ENCODE peak calls at places on chromosome 21, in seven cellular contexts. One of them, this sample, is unnamed.

GRCh38 chr21:34795152-34796141 is 126.7 kb downstream of the CLIC6 start:
- DNase-seq in endodermal cell: no peak
- DNase-seq in prostate gland: peak; percentile 74
- DNase-seq in endothelial cell of umbilical vein: peak; percentile 10
- DNase-seq in pancreas: peak; percentile 22
- DNase-seq in psoas muscle: peak; percentile 62
- DNase-seq in heart right ventricle: no peak
- DNase-seq in this sample: no peak

GRCh38 chr21:43938751-43939442 is 73.2 kb upstream of the TRAPPC10 start:
- DNase-seq in endothelial cell of umbilical vein: peak; percentile 68
- DNase-seq in pancreas: peak; percentile 68
- DNase-seq in heart right ventricle: peak; percentile 78
- DNase-seq in psoas muscle: peak; percentile 86
- DNase-seq in prostate gland: peak; percentile 51
- DNase-seq in endodermal cell: peak; percentile 95
- DNase-seq in this sample: peak; percentile 92

GRCh38 chr21:28974531-28975227 is 18.0 kb downstream of the LTN1 start:
- DNase-seq in pancreas: no peak
- DNase-seq in psoas muscle: no peak
- DNase-seq in endodermal cell: no peak
- DNase-seq in heart right ventricle: no peak
- DNase-seq in prostate gland: no peak
- DNase-seq in endothelial cell of umbilical vein: no peak
- DNase-seq in this sample: no peak

GRCh38 chr21:14878971-14879370 is 185.8 kb downstream of the NRIP1 start:
- DNase-seq in pancreas: no peak
- DNase-seq in endodermal cell: no peak
- DNase-seq in prostate gland: peak; percentile 30
- DNase-seq in psoas muscle: no peak
- DNase-seq in endothelial cell of umbilical vein: no peak
- DNase-seq in heart right ventricle: no peak
- DNase-seq in this sample: no peak

GRCh38 chr21:44902268-44903053 is 18.2 kb downstream of the ITGB2 start:
- DNase-seq in prostate gland: no peak
- DNase-seq in heart right ventricle: no peak
- DNase-seq in psoas muscle: no peak
- DNase-seq in pancreas: no peak
- DNase-seq in endothelial cell of umbilical vein: no peak
- DNase-seq in endodermal cell: no peak
- DNase-seq in this sample: no peak

GRCh38 chr21:35226302-35226701 is 177.2 kb upstream of the RUNX1 start:
- DNase-seq in endothelial cell of umbilical vein: peak; percentile 13
- DNase-seq in pancreas: no peak
- DNase-seq in prostate gland: no peak
- DNase-seq in endodermal cell: peak; percentile 57
- DNase-seq in heart right ventricle: no peak
- DNase-seq in psoas muscle: peak; percentile 90
- DNase-seq in this sample: no peak

GRCh38 chr21:17526771-17527170 is 13.9 kb downstream of the CXADR start:
- DNase-seq in psoas muscle: no peak
- DNase-seq in prostate gland: no peak
- DNase-seq in pancreas: no peak
- DNase-seq in heart right ventricle: no peak
- DNase-seq in endodermal cell: no peak
- DNase-seq in endothelial cell of umbilical vein: no peak
- DNase-seq in this sample: no peak

GRCh38 chr21:17527711-17528110 is 14.9 kb downstream of the CXADR start:
- DNase-seq in prostate gland: no peak
- DNase-seq in heart right ventricle: no peak
- DNase-seq in psoas muscle: no peak
- DNase-seq in endodermal cell: no peak
- DNase-seq in pancreas: no peak
- DNase-seq in endothelial cell of umbilical vein: no peak
- DNase-seq in this sample: no peak

GRCh38 chr21:41010981-41011380 is 157.0 kb upstream of the BACE2 start:
- DNase-seq in heart right ventricle: no peak
- DNase-seq in endothelial cell of umbilical vein: no peak
- DNase-seq in psoas muscle: peak; percentile 46
- DNase-seq in pancreas: no peak
- DNase-seq in prostate gland: no peak
- DNase-seq in endodermal cell: no peak
- DNase-seq in this sample: no peak

GRCh38 chr21:41011968-41012367 is 156.0 kb upstream of the BACE2 start:
- DNase-seq in psoas muscle: peak; percentile 57
- DNase-seq in pancreas: no peak
- DNase-seq in endodermal cell: no peak
- DNase-seq in prostate gland: no peak
- DNase-seq in heart right ventricle: no peak
- DNase-seq in endothelial cell of umbilical vein: no peak
- DNase-seq in this sample: no peak

GRCh38 chr21:41008351-41008750 is 159.6 kb upstream of the BACE2 start:
- DNase-seq in prostate gland: no peak
- DNase-seq in endothelial cell of umbilical vein: no peak
- DNase-seq in pancreas: no peak
- DNase-seq in heart right ventricle: no peak
- DNase-seq in psoas muscle: no peak
- DNase-seq in endodermal cell: no peak
- DNase-seq in this sample: no peak

GRCh38 chr21:41009398-41010177 is 158.4 kb upstream of the BACE2 start:
- DNase-seq in heart right ventricle: no peak
- DNase-seq in pancreas: no peak
- DNase-seq in prostate gland: no peak
- DNase-seq in psoas muscle: no peak
- DNase-seq in endothelial cell of umbilical vein: no peak
- DNase-seq in endodermal cell: no peak
- DNase-seq in this sample: no peak

DNA sequence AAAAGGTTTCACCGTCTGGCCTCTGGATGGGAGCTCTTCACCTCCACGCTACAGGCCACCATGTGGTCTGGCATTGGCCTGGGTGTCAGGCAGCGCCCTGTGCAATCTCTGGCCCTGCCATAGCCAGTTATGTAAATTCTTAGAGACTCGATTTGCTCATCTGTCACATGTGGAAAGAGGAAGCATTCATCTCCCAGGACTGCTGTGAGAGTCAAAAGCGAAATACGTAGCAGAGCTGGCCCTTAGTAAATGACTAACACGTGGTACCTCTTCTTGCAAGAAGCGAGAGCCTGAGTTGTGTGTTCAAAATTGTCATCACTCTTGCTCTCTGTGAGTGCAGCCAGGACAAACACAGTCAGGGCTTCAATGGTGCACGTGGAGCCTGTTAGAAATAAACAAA is 159.0 kb upstream of the BACE2 start:
- DNase-seq in psoas muscle: no peak
- DNase-seq in heart right ventricle: no peak
- DNase-seq in endodermal cell: no peak
- DNase-seq in pancreas: no peak
- DNase-seq in endothelial cell of umbilical vein: no peak
- DNase-seq in prostate gland: no peak
- DNase-seq in this sample: no peak
- H3K9me3 ChIP-seq in psoas muscle: no peaks in the 10 kb centered on the region
- H3K9me3 ChIP-seq in heart right ventricle: no peaks in the 10 kb centered on the region
- H3K9me3 ChIP-seq in endodermal cell: no peaks in the 10 kb centered on the region
- H3K9me3 ChIP-seq in pancreas: no peaks in the 10 kb centered on the region
- H3K9me3 ChIP-seq in endothelial cell of umbilical vein: peaks cover 2% of the 10 kb centered on the region
- H3K9me3 ChIP-seq in prostate gland: no peaks in the 10 kb centered on the region
- H3K9me3 ChIP-seq in this sample: no peaks in the 10 kb centered on the region

GRCh38 chr21:38816400-38816973 is 10.8 kb downstream of the ETS2 start:
- DNase-seq in endothelial cell of umbilical vein: no peak
- DNase-seq in heart right ventricle: no peak
- DNase-seq in pancreas: no peak
- DNase-seq in psoas muscle: no peak
- DNase-seq in prostate gland: no peak
- DNase-seq in endodermal cell: no peak
- DNase-seq in this sample: no peak
- TF ChIP-seq CTCF in endothelial cell of umbilical vein: no peak
- TF ChIP-seq CTCF in heart right ventricle: no peak
- TF ChIP-seq CTCF in pancreas: no peak
- TF ChIP-seq CTCF in psoas muscle: no peak
- TF ChIP-seq CTCF in prostate gland: no peak
- TF ChIP-seq CTCF in endodermal cell: no peak
- TF ChIP-seq CTCF in this sample: no peak

GRCh38 chr21:46393941-46394818 is 64.5 kb upstream of the DIP2A start:
- DNase-seq in pancreas: no peak
- DNase-seq in prostate gland: no peak
- DNase-seq in psoas muscle: peak; percentile 51
- DNase-seq in endothelial cell of umbilical vein: no peak
- DNase-seq in heart right ventricle: no peak
- DNase-seq in endodermal cell: no peak
- DNase-seq in this sample: no peak
- H3K27ac ChIP-seq in pancreas: no peak overlapping the region
- H3K27ac ChIP-seq in prostate gland: no peak overlapping the region
- H3K27ac ChIP-seq in psoas muscle: peak overlapping the region; percentile 92
- H3K27ac ChIP-seq in endothelial cell of umbilical vein: no peak overlapping the region
- H3K27ac ChIP-seq in heart right ventricle: no peak overlapping the region
- H3K27ac ChIP-seq in endodermal cell: peak overlapping the region; percentile 70
- H3K27ac ChIP-seq in this sample: no peak overlapping the region

GRCh38 chr21:10641107-10641506 is 119.7 kb downstream of the TPTE start:
- DNase-seq in prostate gland: no peak
- DNase-seq in psoas muscle: no peak
- DNase-seq in endothelial cell of umbilical vein: no peak
- DNase-seq in pancreas: no peak
- DNase-seq in endodermal cell: no peak
- DNase-seq in heart right ventricle: no peak
- DNase-seq in this sample: no peak

GRCh38 chr21:10640446-10640845 is 119.1 kb downstream of the TPTE start:
- DNase-seq in heart right ventricle: no peak
- DNase-seq in endodermal cell: no peak
- DNase-seq in prostate gland: no peak
- DNase-seq in endothelial cell of umbilical vein: no peak
- DNase-seq in pancreas: no peak
- DNase-seq in psoas muscle: no peak
- DNase-seq in this sample: no peak

GRCh38 chr21:10639123-10639522 is 117.7 kb downstream of the TPTE start:
- DNase-seq in pancreas: no peak
- DNase-seq in psoas muscle: no peak
- DNase-seq in endothelial cell of umbilical vein: no peak
- DNase-seq in endodermal cell: no peak
- DNase-seq in prostate gland: no peak
- DNase-seq in heart right ventricle: no peak
- DNase-seq in this sample: no peak
- H3K9me3 ChIP-seq in pancreas: no peaks in the 10 kb centered on the region
- H3K9me3 ChIP-seq in psoas muscle: peaks cover 36% of the 10 kb centered on the region
- H3K9me3 ChIP-seq in endothelial cell of umbilical vein: peaks cover 27% of the 10 kb centered on the region
- H3K9me3 ChIP-seq in endodermal cell: peaks cover 67% of the 10 kb centered on the region
- H3K9me3 ChIP-seq in prostate gland: no peaks in the 10 kb centered on the region
- H3K9me3 ChIP-seq in heart right ventricle: no peaks in the 10 kb centered on the region
- H3K9me3 ChIP-seq in this sample: peaks cover 17% of the 10 kb centered on the region

DNA sequence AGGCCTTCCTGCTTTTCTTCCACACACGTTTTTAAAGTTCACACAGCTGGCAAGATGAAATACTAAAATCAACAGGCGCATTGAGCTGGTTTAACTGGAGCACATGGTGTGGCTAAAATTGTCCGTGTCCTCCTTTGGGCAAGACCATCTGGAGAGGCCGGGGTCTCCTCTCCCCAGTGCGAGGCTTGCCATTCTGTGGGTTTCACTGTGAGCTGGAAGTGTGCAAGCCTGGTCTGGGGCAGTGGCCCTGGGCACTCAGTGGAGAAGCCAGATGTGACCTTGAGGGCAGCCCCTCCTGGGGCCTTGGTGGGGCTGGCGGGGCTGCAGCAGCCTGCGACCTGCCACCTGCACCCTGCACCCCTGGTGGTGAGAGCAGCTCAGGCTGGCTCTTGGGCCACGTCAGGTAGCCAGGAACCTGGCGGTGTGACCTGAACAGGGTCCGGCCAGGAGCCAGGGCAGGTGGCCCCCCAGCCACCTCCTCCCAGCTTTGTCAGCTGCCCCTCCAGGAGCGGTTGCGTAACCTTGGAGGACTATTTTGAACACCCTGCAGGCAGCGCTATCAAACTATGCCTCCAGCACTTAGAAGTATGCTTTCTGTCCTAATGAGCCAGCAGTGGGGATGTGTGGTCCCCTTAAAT is 52.4 kb downstream of the SLC37A1 start:
- DNase-seq in endodermal cell: no peak
- DNase-seq in psoas muscle: no peak
- DNase-seq in heart right ventricle: no peak
- DNase-seq in endothelial cell of umbilical vein: no peak
- DNase-seq in pancreas: no peak
- DNase-seq in prostate gland: no peak
- DNase-seq in this sample: no peak
- TF ChIP-seq CTCF in endodermal cell: peak; percentile 17
- TF ChIP-seq CTCF in psoas muscle: no peak
- TF ChIP-seq CTCF in heart right ventricle: no peak
- TF ChIP-seq CTCF in endothelial cell of umbilical vein: no peak
- TF ChIP-seq CTCF in pancreas: no peak
- TF ChIP-seq CTCF in prostate gland: no peak
- TF ChIP-seq CTCF in this sample: no peak

GRCh38 chr21:42747267-42747701 is 93.9 kb downstream of the PDE9A start:
- DNase-seq in psoas muscle: no peak
- DNase-seq in pancreas: no peak
- DNase-seq in endothelial cell of umbilical vein: no peak
- DNase-seq in heart right ventricle: no peak
- DNase-seq in endodermal cell: no peak
- DNase-seq in prostate gland: no peak
- DNase-seq in this sample: no peak

GRCh38 chr21:42747746-42748351 is 94.4 kb downstream of the PDE9A start:
- DNase-seq in pancreas: no peak
- DNase-seq in psoas muscle: no peak
- DNase-seq in heart right ventricle: no peak
- DNase-seq in prostate gland: no peak
- DNase-seq in endothelial cell of umbilical vein: no peak
- DNase-seq in endodermal cell: no peak
- DNase-seq in this sample: no peak

GRCh38 chr21:42746593-42747266 is 93.3 kb downstream of the PDE9A start:
- DNase-seq in prostate gland: no peak
- DNase-seq in heart right ventricle: no peak
- DNase-seq in endothelial cell of umbilical vein: no peak
- DNase-seq in endodermal cell: no peak
- DNase-seq in pancreas: no peak
- DNase-seq in psoas muscle: no peak
- DNase-seq in this sample: peak; percentile 67

GRCh38 chr21:42749226-42749625 is 95.8 kb downstream of the PDE9A start:
- DNase-seq in pancreas: no peak
- DNase-seq in endodermal cell: no peak
- DNase-seq in psoas muscle: no peak
- DNase-seq in prostate gland: no peak
- DNase-seq in heart right ventricle: no peak
- DNase-seq in endothelial cell of umbilical vein: no peak
- DNase-seq in this sample: no peak

DNA sequence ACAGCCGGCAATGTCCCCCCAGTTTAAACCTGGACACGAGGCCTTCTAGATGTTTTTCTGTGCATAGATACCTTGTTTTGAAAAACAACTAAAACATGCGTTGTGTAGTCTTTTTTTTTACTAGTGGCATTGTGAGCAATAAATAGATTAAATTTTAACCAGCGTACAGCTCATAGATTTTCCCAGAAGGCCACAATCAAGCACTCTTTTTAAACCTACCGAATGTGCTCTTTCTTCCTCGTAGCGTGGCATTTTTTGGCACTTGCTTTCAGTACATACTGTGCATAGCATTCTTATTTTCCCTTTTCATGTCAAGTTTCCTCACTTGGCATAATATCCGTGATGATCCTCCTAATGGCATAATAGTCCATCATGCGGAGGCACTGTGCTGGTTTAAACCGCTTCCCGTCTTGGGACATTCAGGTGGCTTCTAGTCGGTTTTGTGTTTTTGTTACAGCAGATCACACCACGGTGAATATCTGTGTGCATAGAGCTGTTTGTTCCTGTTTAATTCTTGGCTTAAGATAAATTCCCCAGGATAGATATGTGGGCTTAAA is 95.3 kb downstream of the PDE9A start:
- DNase-seq in pancreas: no peak
- DNase-seq in psoas muscle: no peak
- DNase-seq in endothelial cell of umbilical vein: no peak
- DNase-seq in endodermal cell: no peak
- DNase-seq in heart right ventricle: no peak
- DNase-seq in prostate gland: no peak
- DNase-seq in this sample: no peak
- H3K27ac ChIP-seq in pancreas: no peak overlapping the region
- H3K27ac ChIP-seq in psoas muscle: no peak overlapping the region
- H3K27ac ChIP-seq in endothelial cell of umbilical vein: no peak overlapping the region
- H3K27ac ChIP-seq in endodermal cell: no peak overlapping the region
- H3K27ac ChIP-seq in heart right ventricle: no peak overlapping the region
- H3K27ac ChIP-seq in prostate gland: no peak overlapping the region
- H3K27ac ChIP-seq in this sample: no peak overlapping the region

This sample was measured in CD4-positive, alpha-beta T cell.